ENCODE peak calls at places on chromosomes 11 and 22, in six cellular contexts. G, J, H, B, D and S are unnamed samples.

GRCh38 chr11:18705651-18706281 is 7.2 kb downstream of the TMEM86A start:
- DNase-seq in J (peak; percentile 72), H (no peak), D (no peak), B (no peak), G (no peak), S (no peak)

GRCh38 chr11:19644316-19644715 is 68.3 kb upstream of the NAV2 start:
- DNase-seq in B (no peak), J (no peak), H (no peak), G (no peak), D (no peak), S (no peak)

GRCh38 chr22:32144875-32145274 is 14.2 kb downstream of the C22orf42 start:
- DNase-seq in J (no peak), D (no peak), B (no peak), H (no peak), G (no peak), S (no peak)

GRCh38 chr22:17172172-17172833 is 13.2 kb upstream of the HDHD5 start:
- DNase-seq in G (no peak), H (no peak), J (peak; percentile 34), B (no peak), D (no peak), S (no peak)

GRCh38 chr11:60954421-60954820 is 2.4 kb upstream of the SLC15A3 start:
- DNase-seq in G (no peak), J (no peak), H (no peak), D (no peak), B (no peak), S (no peak)

GRCh38 chr22:47631571-47632102 is 869.2 kb downstream of the TBC1D22A start:
- DNase-seq in G (no peak), J (peak; percentile 71), H (no peak), B (no peak), D (no peak), S (peak; percentile 89)

GRCh38 chr11:111676878-111677585 is 74.8 kb downstream of the SIK2 start:
- DNase-seq in D (no peak), H (no peak), J (no peak), B (no peak), G (no peak), S (no peak)

GRCh38 chr22:44430716-44431115 is 67.3 kb downstream of the RTL6 start:
- DNase-seq in B (no peak), G (no peak), D (no peak), J (no peak), H (no peak), S (no peak)

GRCh38 chr11:64263021-64263946 is 12.0 kb downstream of the PLCB3 start:
- DNase-seq in B (no peak), G (no peak), D (no peak), J (peak; percentile 70), H (no peak), S (no peak)

GRCh38 chr22:42683599-42684283 is 34.5 kb upstream of the CYB5R3 start:
- DNase-seq in G (no peak), D (no peak), B (no peak), H (no peak), J (peak; percentile 65), S (no peak)

GRCh38 chr11:119615003-119615878 is 113.8 kb downstream of the NECTIN1 start:
- DNase-seq in J (no peak), G (peak; percentile 65), H (peak; percentile 48), B (no peak), D (peak; percentile 83), S (no peak)

GRCh38 chr11:66142370-66143263 is 72.5 kb downstream of the PACS1 start:
- DNase-seq in D (peak; percentile 79), H (no peak), J (no peak), B (no peak), G (peak; percentile 70), S (no peak)

GRCh38 chr22:19723165-19723989 is at the start of gene GP1BB:
- DNase-seq in B (peak; percentile 74), H (no peak), G (no peak), D (no peak), J (no peak), S (peak; percentile 100)

GRCh38 chr11:48054994-48055291 is 74.6 kb downstream of the PTPRJ start:
- DNase-seq in D (no peak), B (no peak), J (no peak), G (no peak), H (no peak), S (no peak)

GRCh38 chr11:9700105-9700801 is 36.4 kb downstream of the SWAP70 start:
- DNase-seq in J (no peak), B (no peak), G (no peak), H (no peak), D (no peak), S (no peak)

GRCh38 chr11:99593197-99593596 is 572.4 kb downstream of the CNTN5 start:
- DNase-seq in B (no peak), J (no peak), D (no peak), H (no peak), G (no peak), S (no peak)

GRCh38 chr11:72989727-72990126 is 152.4 kb downstream of the FCHSD2 start:
- DNase-seq in G (no peak), B (no peak), H (no peak), D (no peak), J (no peak), S (no peak)

GRCh38 chr22:48104786-48105185 is 1342.3 kb downstream of the TBC1D22A start:
- DNase-seq in G (no peak), J (no peak), D (no peak), B (no peak), H (no peak), S (no peak)

GRCh38 chr11:115151010-115151409 is 353.2 kb downstream of the CADM1 start:
- DNase-seq in D (no peak), B (no peak), G (no peak), J (no peak), H (no peak), S (no peak)

GRCh38 chr11:132058211-132058772 is 687.9 kb downstream of the NTM start:
- DNase-seq in J (no peak), B (no peak), H (no peak), D (no peak), G (no peak), S (no peak)

GRCh38 chr11:44709966-44710365 is 16.8 kb upstream of the TSPAN18 start:
- DNase-seq in J (no peak), B (no peak), G (no peak), H (no peak), D (no peak), S (no peak)

GRCh38 chr11:45935349-45936064 is 13.1 kb downstream of the LARGE2 start:
- DNase-seq in G (no peak), B (no peak), D (no peak), H (no peak), J (no peak), S (no peak)

GRCh38 chr11:91800208-91800914 is 424.3 kb upstream of the FAT3 start:
- DNase-seq in B (no peak), G (no peak), H (no peak), D (no peak), J (no peak), S (no peak)

GRCh38 chr11:33564856-33565453 is 135.7 kb downstream of the C11orf91 start:
- DNase-seq in H (no peak), G (no peak), J (no peak), D (no peak), B (no peak), S (no peak)

GRCh38 chr11:20489948-20490347 is 102.4 kb downstream of the PRMT3 start:
- DNase-seq in B (no peak), G (no peak), H (peak; percentile 53), J (no peak), D (no peak), S (no peak)

GRCh38 chr11:9158898-9159391 is 67.5 kb upstream of the SCUBE2 start:
- DNase-seq in B (no peak), H (no peak), G (no peak), D (no peak), J (no peak), S (no peak)

GRCh38 chr11:113774174-113774503 is 647 bp upstream of the ZW10 start:
- DNase-seq in G (no peak), B (no peak), J (no peak), H (no peak), D (no peak), S (no peak)
- TF ChIP-seq CTCF in G (no peak), B (no peak), J (no peak), H (no peak), D (no peak), S (no peak)

DNA sequence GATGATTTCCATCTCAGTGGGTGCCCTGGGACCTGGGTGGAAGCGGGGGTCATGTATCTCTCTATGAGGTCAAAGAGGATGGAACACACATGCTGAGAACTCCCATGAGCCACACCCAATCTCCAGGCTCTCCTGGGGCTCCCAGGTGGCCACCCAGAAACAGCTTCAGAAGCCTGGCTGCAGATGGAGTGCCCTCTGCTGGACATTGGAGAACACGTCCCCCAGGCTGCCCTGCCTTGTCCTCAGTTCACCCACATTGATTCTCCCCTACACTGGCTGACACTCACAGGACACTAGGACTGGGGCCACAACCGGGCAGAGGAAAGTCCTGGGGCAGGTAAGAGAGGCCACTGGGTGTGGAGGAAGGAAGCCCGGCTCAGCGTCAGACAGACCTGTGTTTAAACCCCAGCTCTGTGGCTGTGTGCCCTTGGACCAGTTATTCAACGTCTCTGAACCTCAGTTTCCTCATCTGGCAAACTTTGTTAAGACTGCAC is 4.5 kb upstream of the NOL12 start:
- DNase-seq in J (peak; percentile 82), B (peak; percentile 88), G (no peak), D (peak; percentile 64), H (no peak), S (peak; percentile 67)
- TF ChIP-seq CHD2 in J (no peak), B (no peak), G (no peak), D (no peak), H (no peak), S (no peak)

DNA sequence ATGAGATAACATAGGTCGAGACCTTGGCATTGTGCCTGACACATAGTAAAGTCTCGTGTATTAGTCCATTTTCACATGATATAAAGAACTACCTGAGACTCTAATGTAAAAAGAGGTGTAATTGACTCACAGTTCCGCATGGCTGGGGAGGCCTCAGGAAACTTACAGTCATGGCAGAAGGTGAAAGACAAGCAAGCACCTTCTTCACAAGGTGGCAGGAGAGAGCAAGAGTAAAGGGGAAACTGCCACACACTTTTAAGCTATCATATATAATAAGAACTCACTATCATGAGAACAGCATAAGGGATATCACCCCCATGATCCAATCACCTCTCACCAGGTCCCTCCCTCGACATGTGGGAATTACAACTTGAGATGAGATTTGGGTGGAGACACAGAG is 165.2 kb downstream of the SPON1 start:
- DNase-seq in D (no peak), J (no peak), H (no peak), B (no peak), G (no peak), S (no peak)
- TF ChIP-seq CTCF in D (no peak), J (no peak), H (no peak), B (no peak), G (no peak), S (peak; percentile 13)

DNA sequence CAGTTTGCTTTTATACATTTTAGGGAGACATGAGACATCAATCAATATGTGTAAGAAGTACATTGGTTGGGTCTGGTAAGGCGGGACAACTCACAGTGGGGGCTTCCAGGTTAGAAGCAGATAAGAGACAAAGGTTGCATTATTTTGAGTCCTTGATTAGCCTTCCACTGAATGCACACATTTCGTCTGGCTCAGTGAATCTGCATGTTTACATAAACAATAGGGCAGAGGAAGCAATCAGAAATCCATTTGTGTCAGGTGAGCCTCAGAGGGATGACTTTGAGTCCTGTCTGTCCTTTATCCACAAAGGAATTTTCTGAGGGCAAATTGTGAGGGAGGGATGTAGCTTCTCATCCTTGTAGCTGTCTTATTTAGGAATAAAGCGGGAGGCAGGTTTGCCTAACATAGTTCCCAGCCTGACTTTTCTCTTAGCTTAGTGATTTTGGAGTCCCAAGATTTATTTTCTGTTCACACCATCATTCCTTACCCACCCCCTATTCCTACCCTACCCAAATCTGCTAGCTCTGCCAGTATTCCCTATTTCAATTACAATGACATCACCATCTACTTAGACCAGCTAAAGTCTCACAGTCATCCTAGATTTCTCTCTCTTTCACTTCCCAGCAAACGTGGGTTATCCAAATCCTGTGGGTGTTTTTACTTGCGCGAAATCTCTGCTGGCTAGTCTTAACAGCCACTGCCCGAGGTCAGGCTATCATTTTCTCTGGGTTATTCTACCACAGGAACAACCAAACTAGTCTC is 2.9 kb downstream of the SC5D start:
- DNase-seq in D (peak; percentile 52), B (no peak), G (no peak), H (no peak), J (no peak), S (no peak)
- TF ChIP-seq CHD2 in D (no peak), B (no peak), G (no peak), H (no peak), J (no peak), S (no peak)